ENCODE peak calls at places on chromosomes 11 and 22, in seven cellular contexts. S is tibial artery; T is right atrium auricular region; B is CD8-positive, alpha-beta memory T cell; D is heart left ventricle; U is CD8-positive, alpha-beta T cell; R is OCI-LY7. P is an unnamed sample.
A peak's percentile ranks its signal among the peaks of the same experiment; 100 is the strongest.

GRCh38 chr22:46380069-46380468 is 44.6 kb downstream of the TRMU start:
- DNase-seq in S (no peak), T (no peak), B (no peak), D (peak; percentile 36), U (no peak), R (no peak), P (no peak)

GRCh38 chr22:46726066-46726985 is 11.7 kb downstream of the CERK start:
- DNase-seq in S (no peak), T (no peak), B (no peak), D (no peak), U (no peak), R (no peak), P (no peak)

GRCh38 chr22:31090217-31091085 is 9.3 kb downstream of the SMTN start:
- DNase-seq in S (no peak), T (no peak), B (no peak), D (no peak), U (no peak), R (no peak), P (no peak)

GRCh38 chr22:36409911-36410756 is 22.4 kb upstream of the MYH9 start:
- DNase-seq in S (peak; percentile 57), T (peak; percentile 80), B (peak; percentile 68), D (peak; percentile 83), U (peak; percentile 78), R (peak; percentile 93), P (peak; percentile 63)

GRCh38 chr11:125082611-125083311 is 19.7 kb downstream of the SLC37A2 start:
- DNase-seq in S (no peak), T (peak; percentile 34), B (no peak), D (no peak), U (peak; percentile 34), R (no peak), P (no peak)

GRCh38 chr11:62688481-62688880 is 849 bp downstream of the LRRN4CL start:
- DNase-seq in S (no peak), T (no peak), B (no peak), D (no peak), U (no peak), R (no peak), P (no peak)

GRCh38 chr22:46737976-46738641 is at the start of gene CERK:
- DNase-seq in S (peak; percentile 75), T (peak; percentile 80), B (peak; percentile 75), D (peak; percentile 94), U (peak; percentile 82), R (peak; percentile 58), P (peak; percentile 69)

GRCh38 chr11:2295971-2296912 is 5.5 kb downstream of the C11orf21 start:
- DNase-seq in S (peak; percentile 5), T (peak; percentile 54), B (no peak), D (peak; percentile 42), U (peak; percentile 47), R (no peak), P (no peak)

DNA sequence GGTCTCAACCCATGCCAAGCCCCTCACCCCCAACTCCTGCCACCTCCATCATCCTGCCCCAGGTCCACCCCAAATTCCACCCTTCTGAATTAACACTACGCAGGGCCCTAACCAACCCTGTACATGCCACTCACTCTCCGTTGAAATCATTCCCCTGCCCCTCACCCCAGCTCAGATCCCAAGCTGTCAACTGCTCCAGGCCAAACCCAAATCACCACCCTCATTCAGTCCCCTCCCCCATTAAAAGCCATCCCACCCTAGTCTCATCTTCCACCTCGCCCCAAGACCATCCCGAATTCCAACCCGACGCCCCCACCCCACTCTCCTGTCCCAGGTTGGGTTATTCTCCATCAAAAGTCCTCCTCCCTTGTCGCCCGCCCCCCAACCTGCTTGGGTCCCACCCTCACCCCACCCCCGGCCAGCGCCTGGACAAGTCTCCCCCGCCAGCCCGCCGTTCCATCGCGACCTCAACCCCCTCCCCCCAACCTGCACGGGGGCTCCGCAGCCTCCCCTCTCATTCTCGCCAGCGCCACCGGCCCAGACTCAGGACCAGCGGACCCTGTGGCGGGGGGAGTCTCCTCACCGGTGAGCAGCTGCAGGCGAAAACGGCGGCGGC is 464 bp downstream of the FAM168A start:
- DNase-seq in S (no peak), T (no peak), B (no peak), D (no peak), U (no peak), R (no peak), P (no peak)
- H3K27ac ChIP-seq in S (peak overlapping the region; percentile 88), T (peak overlapping the region; percentile 89), B (no peak overlapping the region), D (peak overlapping the region; percentile 91), U (peak overlapping the region; percentile 76), R (peak overlapping the region; percentile 72), P (peak overlapping the region; percentile 87)

DNA sequence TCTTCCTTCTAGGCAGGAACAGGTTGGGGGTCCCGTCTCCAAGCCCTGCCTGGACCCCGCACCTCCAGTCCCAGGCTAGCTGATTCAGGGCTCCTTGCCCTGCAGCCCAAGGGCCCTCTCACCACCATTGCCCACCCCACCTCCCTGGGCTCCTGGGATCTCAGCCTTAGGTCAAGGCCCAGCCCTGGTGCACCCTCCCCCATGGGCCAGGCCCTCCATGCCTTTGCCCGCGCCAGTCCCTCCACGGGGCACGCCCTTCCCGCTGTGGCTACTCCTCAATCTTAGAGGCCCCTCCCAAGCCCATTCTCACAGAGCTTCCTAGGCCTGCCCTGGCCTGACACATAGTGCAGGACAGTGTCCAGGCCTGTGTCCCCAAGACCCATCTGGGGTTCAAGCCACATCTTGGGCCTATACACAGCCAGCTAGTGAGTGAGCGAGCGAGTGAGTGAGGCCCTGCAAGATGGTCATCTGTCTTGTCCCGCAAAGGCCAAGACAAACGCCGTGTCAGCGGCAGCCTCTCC is 6.9 kb downstream of the GP1BB start:
- DNase-seq in S (no peak), T (no peak), B (no peak), D (no peak), U (no peak), R (no peak), P (no peak)
- H3K27ac ChIP-seq in S (no peak overlapping the region), T (no peak overlapping the region), B (peak overlapping the region; percentile 38), D (no peak overlapping the region), U (no peak overlapping the region), R (no peak overlapping the region), P (no peak overlapping the region)

GRCh38 chr11:121023848-121024751 is at the start of gene TBCEL:
- DNase-seq in S (peak; percentile 85), T (peak; percentile 86), B (peak; percentile 60), D (peak; percentile 95), U (peak; percentile 88), R (peak; percentile 92), P (peak; percentile 74)
- H3K27ac ChIP-seq in S (peak within 1 kb of the TSS; percentile 59), T (peak within 1 kb of the TSS; percentile 89), B (no peak within 1 kb of the TSS), D (peak within 1 kb of the TSS; percentile 87), U (peak within 1 kb of the TSS; percentile 64), R (no peak within 1 kb of the TSS), P (peak within 1 kb of the TSS; percentile 67)

GRCh38 chr11:46121724-46122477 is 647 bp upstream of the PHF21A start:
- DNase-seq in S (peak; percentile 76), T (peak; percentile 82), B (peak; percentile 67), D (peak; percentile 87), U (peak; percentile 82), R (peak; percentile 95), P (peak; percentile 75)
- H3K27ac ChIP-seq in S (peak overlapping the region; percentile 95), T (peak overlapping the region; percentile 81), B (peak overlapping the region; percentile 40), D (peak overlapping the region; percentile 83), U (peak overlapping the region; percentile 26), R (peak overlapping the region; percentile 85), P (peak overlapping the region; percentile 96)

GRCh38 chr11:114171257-114172054 is 111.9 kb downstream of the ZBTB16 start:
- DNase-seq in S (peak; percentile 96), T (peak; percentile 98), B (no peak), D (peak; percentile 95), U (no peak), R (no peak), P (peak; percentile 97)
- H3K27ac ChIP-seq in S (peak overlapping the region; percentile 94), T (peak overlapping the region; percentile 99), B (no peak overlapping the region), D (peak overlapping the region; percentile 99), U (no peak overlapping the region), R (no peak overlapping the region), P (peak overlapping the region; percentile 99)

GRCh38 chr11:13260196-13260962 is 17.2 kb upstream of the BMAL1 start:
- DNase-seq in S (no peak), T (no peak), B (no peak), D (no peak), U (no peak), R (no peak), P (no peak)
- H3K27ac ChIP-seq in S (peak overlapping the region; percentile 61), T (peak overlapping the region; percentile 66), B (no peak overlapping the region), D (peak overlapping the region; percentile 94), U (no peak overlapping the region), R (no peak overlapping the region), P (peak overlapping the region; percentile 63)

DNA sequence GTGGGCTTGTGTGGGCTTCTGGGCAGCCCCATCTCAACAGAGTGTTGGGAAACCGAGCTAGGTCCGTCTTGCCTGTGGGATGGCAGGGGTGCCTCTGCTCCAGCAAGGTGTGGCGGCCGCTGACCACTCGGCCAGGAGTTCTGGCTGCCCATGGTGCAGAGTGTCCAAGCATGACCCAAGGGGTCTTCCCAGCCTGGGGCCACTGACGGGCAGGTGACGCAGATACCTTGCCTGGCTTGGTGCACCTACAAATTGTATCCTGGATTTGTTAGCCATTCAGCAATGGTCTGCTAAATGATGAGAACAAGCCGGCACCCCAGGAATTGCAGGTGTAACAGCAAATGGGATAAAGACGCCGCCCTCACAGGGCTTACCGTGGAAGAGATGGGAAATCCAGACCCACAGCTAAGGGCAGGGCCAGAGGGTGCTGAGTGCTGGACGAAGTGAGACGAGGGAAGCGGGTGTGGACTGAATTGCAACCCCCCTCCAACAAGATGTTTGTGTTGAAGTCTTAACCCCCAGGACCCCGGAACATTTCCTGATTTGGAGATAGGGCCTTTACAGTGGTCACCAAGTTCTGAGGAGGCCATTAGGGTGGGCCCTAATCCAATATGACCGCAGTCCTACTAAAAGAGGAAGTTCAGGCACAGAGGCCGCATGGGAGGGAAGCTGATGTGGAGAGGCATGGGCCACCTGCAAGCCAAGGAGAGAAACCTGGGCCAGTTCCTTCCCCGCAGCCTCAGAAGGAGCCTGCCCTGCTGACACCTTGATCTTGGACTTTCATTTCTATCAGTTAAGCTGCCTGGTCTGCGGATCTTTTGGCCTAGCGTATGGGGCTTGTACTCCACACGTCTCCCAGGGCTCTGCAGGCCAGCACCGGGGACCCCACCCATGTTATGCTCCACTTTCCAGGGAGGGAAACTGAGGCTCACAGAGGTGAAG is 45.2 kb upstream of the LINC01488 start:
- DNase-seq in S (no peak), T (no peak), B (no peak), D (peak; percentile 26), U (no peak), R (no peak), P (no peak)
- H3K27ac ChIP-seq in S (no peak overlapping the region), T (no peak overlapping the region), B (no peak overlapping the region), D (no peak overlapping the region), U (no peak overlapping the region), R (no peak overlapping the region), P (no peak overlapping the region)

GRCh38 chr11:92480519-92480918 is 255.9 kb downstream of the FAT3 start:
- DNase-seq in S (no peak), T (no peak), B (no peak), D (no peak), U (no peak), R (no peak), P (no peak)

GRCh38 chr11:92475824-92476223 is 251.2 kb downstream of the FAT3 start:
- DNase-seq in S (no peak), T (no peak), B (no peak), D (no peak), U (no peak), R (no peak), P (no peak)

GRCh38 chr11:92473736-92474135 is 249.1 kb downstream of the FAT3 start:
- DNase-seq in S (no peak), T (no peak), B (no peak), D (no peak), U (no peak), R (no peak), P (no peak)

GRCh38 chr11:92475316-92475715 is 250.7 kb downstream of the FAT3 start:
- DNase-seq in S (no peak), T (no peak), B (no peak), D (no peak), U (no peak), R (no peak), P (no peak)

GRCh38 chr11:92477686-92478085 is 253.1 kb downstream of the FAT3 start:
- DNase-seq in S (no peak), T (no peak), B (no peak), D (no peak), U (no peak), R (no peak), P (no peak)
- H3K27ac ChIP-seq in S (no peak overlapping the region), T (no peak overlapping the region), B (no peak overlapping the region), D (no peak overlapping the region), U (no peak overlapping the region), R (no peak overlapping the region), P (no peak overlapping the region)

P was measured in gastrocnemius medialis.